ENCODE peak calls at places on chromosomes 5 and 9, in ten cellular contexts. B is CD4-positive, CD25-positive, alpha-beta regulatory T cell; U is lower lobe of right lung; N is naive thymus-derived CD4-positive, alpha-beta T cell; M is pancreas; K is Peyer's patch; T is mammary epithelial cell; Q is aorta; A is PC-3; Y is hepatocyte. R is an unnamed sample.

GRCh38 chr5:77620404-77620803 is 18.1 kb downstream of the OTP start:
- DNase-seq in B (no peak), Q (no peak), A (peak; percentile 57), Y (peak; percentile 67), N (no peak), U (no peak), M (no peak), K (no peak), T (peak; percentile 51), R (no peak)

GRCh38 chr5:139903450-139903804 is 107.8 kb downstream of the PSD2 start:
- DNase-seq in M (no peak), N (no peak), B (no peak), A (no peak), K (peak; percentile 22), Q (no peak), U (no peak), T (no peak), Y (no peak), R (peak; percentile 56)

GRCh38 chr9:136808075-136808780 is 480 bp downstream of the RABL6 start:
- DNase-seq in U (peak; percentile 62), K (peak; percentile 69), T (no peak), A (no peak), M (peak; percentile 75), B (peak; percentile 33), Q (no peak), Y (no peak), N (peak; percentile 51), R (peak; percentile 88)

GRCh38 chr5:55146080-55146479 is 13.9 kb upstream of the GPX8 start:
- DNase-seq in B (no peak), Q (no peak), Y (no peak), M (no peak), U (no peak), T (no peak), A (no peak), N (no peak), K (no peak), R (no peak)

GRCh38 chr9:116479967-116480366 is 207.1 kb upstream of the TRIM32 start:
- DNase-seq in M (no peak), Q (no peak), K (no peak), B (no peak), U (no peak), Y (no peak), A (no peak), N (no peak), T (no peak), R (no peak)

GRCh38 chr9:71036501-71036900 is 84.9 kb downstream of the TRPM3 start:
- DNase-seq in A (no peak), U (no peak), K (no peak), M (no peak), N (no peak), Y (peak; percentile 43), Q (no peak), T (peak; percentile 18), B (no peak), R (no peak)

GRCh38 chr9:14383296-14383695 is 69.4 kb upstream of the NFIB start:
- DNase-seq in M (no peak), T (no peak), N (no peak), U (no peak), A (no peak), Q (no peak), K (no peak), B (no peak), Y (no peak), R (no peak)

GRCh38 chr9:21060919-21061561 is 16.7 kb downstream of the IFNB1 start:
- DNase-seq in Q (no peak), Y (peak; percentile 16), K (peak; percentile 46), N (peak; percentile 29), M (no peak), B (no peak), U (no peak), T (no peak), A (no peak), R (no peak)

GRCh38 chr9:35114921-35115341 is 731 bp downstream of the ATOSB start:
- DNase-seq in Q (peak; percentile 85), M (no peak), K (peak; percentile 81), N (peak; percentile 27), Y (peak; percentile 64), B (no peak), A (peak; percentile 27), U (peak; percentile 86), T (peak; percentile 59), R (peak; percentile 91)

GRCh38 chr9:35114113-35114847 is 1.4 kb downstream of the ATOSB start:
- DNase-seq in M (no peak), Y (peak; percentile 94), U (peak; percentile 89), T (peak; percentile 93), Q (peak; percentile 91), N (peak; percentile 55), A (peak; percentile 66), K (peak; percentile 90), B (peak; percentile 68), R (peak; percentile 91)

GRCh38 chr9:35116539-35116897 is 856 bp upstream of the ATOSB start:
- DNase-seq in Y (no peak), N (no peak), T (no peak), Q (no peak), A (no peak), K (no peak), M (no peak), U (no peak), B (no peak), R (no peak)

GRCh38 chr9:35115680-35116538 is at the start of gene ATOSB:
- DNase-seq in N (peak; percentile 84), Y (peak; percentile 98), B (peak; percentile 94), M (peak; percentile 96), K (peak; percentile 99), U (peak; percentile 98), T (peak; percentile 97), A (peak; percentile 89), Q (peak; percentile 99), R (peak; percentile 99)

GRCh38 chr9:35116898-35117551 is 1.4 kb upstream of the ATOSB start:
- DNase-seq in Q (peak; percentile 93), K (peak; percentile 96), B (peak; percentile 83), M (peak; percentile 83), A (peak; percentile 89), U (peak; percentile 93), Y (peak; percentile 97), N (peak; percentile 91), T (peak; percentile 84), R (peak; percentile 96)
- H3K4me3 ChIP-seq in Q (no peak overlapping the region), K (no peak overlapping the region), B (peak overlapping the region; percentile 85), M (no peak overlapping the region), A (peak overlapping the region; percentile 83), U (peak overlapping the region; percentile 57), Y (peak overlapping the region; percentile 32), N (peak overlapping the region; percentile 82), T (peak overlapping the region; percentile 84), R (peak overlapping the region; percentile 88)

DNA sequence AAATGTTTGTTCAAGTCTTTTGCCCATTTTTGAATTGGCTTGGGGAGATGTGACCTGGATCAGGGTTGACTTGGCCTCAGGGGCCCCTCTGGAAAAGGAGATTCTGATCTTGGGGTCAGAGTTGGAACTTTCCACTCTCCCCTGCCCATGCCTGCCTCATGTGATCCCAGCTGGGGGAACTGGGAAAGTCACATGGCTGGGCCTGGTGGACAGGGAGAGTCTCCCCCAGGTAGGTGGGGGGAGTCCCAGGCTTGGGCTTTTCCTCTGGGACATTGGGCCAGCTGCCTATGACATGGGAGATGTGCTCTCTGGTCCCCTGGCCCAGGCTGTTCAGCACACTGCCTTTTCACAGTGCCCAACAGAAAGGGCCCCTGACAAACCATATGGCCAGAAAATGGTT is 60.7 kb downstream of the NDST1 start:
- DNase-seq in Q (no peak), K (no peak), M (no peak), T (no peak), A (no peak), U (no peak), B (no peak), N (no peak), Y (no peak), R (no peak)
- H3K4me1 ChIP-seq in Q (no peaks in the 10 kb centered on the region), K (no peaks in the 10 kb centered on the region), M (no peaks in the 10 kb centered on the region), T (no peaks in the 10 kb centered on the region), A (no peaks in the 10 kb centered on the region), U (peaks cover 14% of the 10 kb centered on the region), B (no peaks in the 10 kb centered on the region), N (no peaks in the 10 kb centered on the region), Y (peaks cover 14% of the 10 kb centered on the region), R (no peaks in the 10 kb centered on the region)

DNA sequence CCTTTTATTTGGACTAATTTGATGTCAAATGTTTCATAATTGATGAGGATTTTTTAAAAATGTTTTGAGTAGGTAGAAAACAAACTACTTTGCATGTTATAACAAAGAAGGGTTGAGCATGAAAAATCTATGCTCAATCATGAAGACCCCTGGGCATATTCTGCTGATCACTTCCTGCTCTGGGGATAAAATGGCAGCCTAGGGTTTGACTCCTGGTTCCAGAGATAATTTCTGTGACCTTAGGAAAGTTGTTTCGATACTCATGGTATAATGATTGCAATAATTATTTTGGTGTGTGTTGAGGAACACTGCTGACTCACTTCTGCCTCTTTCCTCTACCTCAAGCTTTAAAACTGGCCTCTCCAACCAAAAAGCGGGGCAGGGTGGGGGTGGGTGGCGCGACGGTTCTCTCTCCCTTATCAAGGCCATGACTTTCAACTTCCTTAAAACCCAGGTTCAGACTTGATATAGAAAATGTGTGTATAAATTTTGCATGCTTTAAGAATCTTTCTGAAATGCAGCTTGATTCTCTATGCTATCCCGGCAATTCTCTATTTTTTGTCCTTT is 6.0 kb upstream of the PIP5K1B start:
- DNase-seq in Y (no peak), T (no peak), K (no peak), B (no peak), M (no peak), A (no peak), U (no peak), N (no peak), Q (no peak), R (no peak)
- H3K36me3 ChIP-seq in Y (no peaks in the 10 kb centered on the region), T (no peaks in the 10 kb centered on the region), K (no peaks in the 10 kb centered on the region), B (no peaks in the 10 kb centered on the region), M (no peaks in the 10 kb centered on the region), A (no peaks in the 10 kb centered on the region), U (no peaks in the 10 kb centered on the region), N (no peaks in the 10 kb centered on the region), Q (no peaks in the 10 kb centered on the region), R (no peaks in the 10 kb centered on the region)

GRCh38 chr5:172110260-172110815 is 77.7 kb downstream of the STK10 start:
- DNase-seq in B (no peak), U (peak; percentile 42), M (no peak), Y (no peak), A (no peak), K (no peak), T (no peak), N (no peak), Q (no peak), R (peak; percentile 79)

GRCh38 chr5:172114875-172115422 is 73.1 kb downstream of the STK10 start:
- DNase-seq in M (peak; percentile 56), U (peak; percentile 86), Q (no peak), Y (no peak), T (no peak), B (peak; percentile 60), A (no peak), K (peak; percentile 86), N (peak; percentile 51), R (peak; percentile 93)

GRCh38 chr5:172115541-172115982 is 72.5 kb downstream of the STK10 start:
- DNase-seq in Y (no peak), A (peak; percentile 20), N (peak; percentile 32), U (no peak), K (no peak), T (no peak), B (no peak), M (peak; percentile 42), Q (no peak), R (peak; percentile 82)

GRCh38 chr5:172110921-172111873 is 76.8 kb downstream of the STK10 start:
- DNase-seq in M (no peak), Q (no peak), T (peak; percentile 80), Y (peak; percentile 41), A (peak; percentile 39), B (peak; percentile 36), K (peak; percentile 91), N (peak; percentile 59), U (peak; percentile 78), R (peak; percentile 96)

DNA sequence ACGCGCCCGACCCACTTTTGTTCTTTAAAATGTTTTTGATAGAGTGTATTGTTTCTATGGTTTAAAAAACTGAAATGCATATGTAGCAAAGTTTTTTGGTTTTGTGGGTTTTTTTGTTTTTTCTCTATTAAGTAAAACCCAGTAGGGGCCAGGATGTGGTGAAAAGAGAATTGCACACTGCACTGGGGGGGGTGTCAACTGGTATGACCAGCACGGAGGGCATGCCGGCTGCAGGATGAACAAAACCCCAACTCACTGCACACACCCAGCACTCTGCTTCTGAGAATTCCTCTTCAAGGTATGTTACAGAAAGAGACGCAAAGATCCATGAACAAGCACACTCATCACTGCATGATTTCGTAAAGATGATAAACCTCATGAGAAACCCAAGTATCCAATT is 75.0 kb downstream of the STK10 start:
- DNase-seq in K (peak; percentile 89), Q (no peak), U (peak; percentile 41), N (peak; percentile 88), T (no peak), Y (no peak), M (no peak), B (peak; percentile 47), A (no peak), R (peak; percentile 87)
- H3K4me3 ChIP-seq in K (no peak overlapping the region), Q (no peak overlapping the region), U (no peak overlapping the region), N (peak overlapping the region; percentile 11), T (no peak overlapping the region), Y (no peak overlapping the region), M (no peak overlapping the region), B (peak overlapping the region; percentile 81), A (no peak overlapping the region), R (peak overlapping the region; percentile 36)

R was measured in spleen.